ENCODE peak calls at places on chromosome 12, in seven cellular contexts. One of them, this sample, is unnamed.

GRCh38 chr12:126362490-126362889 is 1297.3 kb downstream of the AACS start:
- DNase-seq in trophoblast cell: no peak
- DNase-seq in IMR-90: no peak
- DNase-seq in mesendoderm: no peak
- DNase-seq in mesenchymal stem cell: no peak
- DNase-seq in H1: no peak
- DNase-seq in neuronal stem cell: no peak
- DNase-seq in this sample: no peak

GRCh38 chr12:92624236-92624635 is 78.6 kb upstream of the PLEKHG7 start:
- DNase-seq in IMR-90: peak; percentile 77
- DNase-seq in trophoblast cell: peak; percentile 14
- DNase-seq in mesendoderm: no peak
- DNase-seq in neuronal stem cell: no peak
- DNase-seq in mesenchymal stem cell: peak; percentile 55
- DNase-seq in H1: no peak
- DNase-seq in this sample: no peak

GRCh38 chr12:88444481-88444880 is 135.8 kb downstream of the KITLG start:
- DNase-seq in neuronal stem cell: no peak
- DNase-seq in IMR-90: no peak
- DNase-seq in H1: no peak
- DNase-seq in trophoblast cell: no peak
- DNase-seq in mesendoderm: no peak
- DNase-seq in mesenchymal stem cell: no peak
- DNase-seq in this sample: no peak

GRCh38 chr12:116303076-116303465 is 25.6 kb upstream of the MED13L start:
- DNase-seq in mesendoderm: no peak
- DNase-seq in H1: no peak
- DNase-seq in neuronal stem cell: no peak
- DNase-seq in trophoblast cell: no peak
- DNase-seq in mesenchymal stem cell: no peak
- DNase-seq in IMR-90: no peak
- DNase-seq in this sample: no peak

GRCh38 chr12:124347805-124348658 is 53.1 kb downstream of the RFLNA start:
- DNase-seq in trophoblast cell: no peak
- DNase-seq in H1: no peak
- DNase-seq in mesenchymal stem cell: no peak
- DNase-seq in neuronal stem cell: no peak
- DNase-seq in mesendoderm: no peak
- DNase-seq in IMR-90: no peak
- DNase-seq in this sample: no peak

GRCh38 chr12:90940872-90941499 is 14.0 kb downstream of the CCER1 start:
- DNase-seq in trophoblast cell: no peak
- DNase-seq in H1: no peak
- DNase-seq in mesendoderm: peak; percentile 49
- DNase-seq in neuronal stem cell: peak; percentile 24
- DNase-seq in mesenchymal stem cell: peak; percentile 73
- DNase-seq in IMR-90: peak; percentile 76
- DNase-seq in this sample: no peak

GRCh38 chr12:82873951-82874350 is 187.2 kb downstream of the TMTC2 start:
- DNase-seq in mesendoderm: peak; percentile 76
- DNase-seq in neuronal stem cell: no peak
- DNase-seq in IMR-90: no peak
- DNase-seq in trophoblast cell: no peak
- DNase-seq in mesenchymal stem cell: no peak
- DNase-seq in H1: no peak
- DNase-seq in this sample: no peak

GRCh38 chr12:109301643-109302176 is 7.4 kb downstream of the FOXN4 start:
- DNase-seq in mesendoderm: no peak
- DNase-seq in neuronal stem cell: no peak
- DNase-seq in trophoblast cell: no peak
- DNase-seq in mesenchymal stem cell: no peak
- DNase-seq in IMR-90: no peak
- DNase-seq in H1: no peak
- DNase-seq in this sample: no peak

GRCh38 chr12:132465269-132466190 is 24.4 kb upstream of the FBRSL1 start:
- DNase-seq in mesenchymal stem cell: no peak
- DNase-seq in H1: no peak
- DNase-seq in neuronal stem cell: no peak
- DNase-seq in trophoblast cell: no peak
- DNase-seq in mesendoderm: no peak
- DNase-seq in IMR-90: no peak
- DNase-seq in this sample: no peak

GRCh38 chr12:1205512-1206060 is 214.6 kb downstream of the ERC1 start:
- DNase-seq in mesendoderm: no peak
- DNase-seq in H1: no peak
- DNase-seq in trophoblast cell: no peak
- DNase-seq in mesenchymal stem cell: peak; percentile 58
- DNase-seq in IMR-90: peak; percentile 54
- DNase-seq in neuronal stem cell: no peak
- DNase-seq in this sample: no peak

GRCh38 chr12:16331998-16332397 is 15.4 kb upstream of the MGST1 start:
- DNase-seq in trophoblast cell: no peak
- DNase-seq in H1: no peak
- DNase-seq in mesenchymal stem cell: no peak
- DNase-seq in IMR-90: no peak
- DNase-seq in neuronal stem cell: no peak
- DNase-seq in mesendoderm: no peak
- DNase-seq in this sample: no peak

GRCh38 chr12:111768159-111768895 is 1.6 kb downstream of the ALDH2 start:
- DNase-seq in neuronal stem cell: no peak
- DNase-seq in IMR-90: no peak
- DNase-seq in H1: no peak
- DNase-seq in trophoblast cell: no peak
- DNase-seq in mesenchymal stem cell: no peak
- DNase-seq in mesendoderm: no peak
- DNase-seq in this sample: no peak

GRCh38 chr12:71746983-71747611 is 7.6 kb upstream of the RAB21 start:
- DNase-seq in H1: no peak
- DNase-seq in mesenchymal stem cell: peak; percentile 71
- DNase-seq in mesendoderm: peak; percentile 66
- DNase-seq in trophoblast cell: peak; percentile 46
- DNase-seq in neuronal stem cell: no peak
- DNase-seq in IMR-90: peak; percentile 73
- DNase-seq in this sample: peak; percentile 48

GRCh38 chr12:29200586-29200985 is 51.5 kb downstream of the FAR2 start:
- DNase-seq in IMR-90: no peak
- DNase-seq in neuronal stem cell: no peak
- DNase-seq in mesendoderm: no peak
- DNase-seq in mesenchymal stem cell: no peak
- DNase-seq in H1: no peak
- DNase-seq in trophoblast cell: no peak
- DNase-seq in this sample: no peak

GRCh38 chr12:72098622-72099021 is 160.0 kb downstream of the TPH2 start:
- DNase-seq in IMR-90: peak; percentile 2
- DNase-seq in neuronal stem cell: no peak
- DNase-seq in trophoblast cell: no peak
- DNase-seq in H1: no peak
- DNase-seq in mesenchymal stem cell: no peak
- DNase-seq in mesendoderm: no peak
- DNase-seq in this sample: no peak

GRCh38 chr12:66196806-66197205 is 7.8 kb downstream of the IRAK3 start:
- DNase-seq in neuronal stem cell: no peak
- DNase-seq in mesendoderm: no peak
- DNase-seq in trophoblast cell: no peak
- DNase-seq in IMR-90: no peak
- DNase-seq in H1: no peak
- DNase-seq in mesenchymal stem cell: no peak
- DNase-seq in this sample: no peak

GRCh38 chr12:8742501-8742900 is 44.7 kb downstream of the RIMKLB start:
- DNase-seq in H1: no peak
- DNase-seq in mesendoderm: no peak
- DNase-seq in mesenchymal stem cell: peak; percentile 9
- DNase-seq in trophoblast cell: peak; percentile 74
- DNase-seq in IMR-90: peak; percentile 59
- DNase-seq in neuronal stem cell: no peak
- DNase-seq in this sample: no peak

GRCh38 chr12:126027816-126028215 is 962.6 kb downstream of the AACS start:
- DNase-seq in H1: no peak
- DNase-seq in neuronal stem cell: no peak
- DNase-seq in mesendoderm: no peak
- DNase-seq in trophoblast cell: no peak
- DNase-seq in IMR-90: no peak
- DNase-seq in mesenchymal stem cell: no peak
- DNase-seq in this sample: no peak

GRCh38 chr12:57604454-57605307 is at the start of gene DTX3:
- DNase-seq in mesenchymal stem cell: peak; percentile 36
- DNase-seq in mesendoderm: peak; percentile 53
- DNase-seq in H1: no peak
- DNase-seq in IMR-90: no peak
- DNase-seq in neuronal stem cell: no peak
- DNase-seq in trophoblast cell: no peak
- DNase-seq in this sample: peak; percentile 68

GRCh38 chr12:102631274-102631673 is 150.9 kb upstream of the IGF1 start:
- DNase-seq in trophoblast cell: peak; percentile 21
- DNase-seq in neuronal stem cell: no peak
- DNase-seq in mesendoderm: peak; percentile 30
- DNase-seq in mesenchymal stem cell: peak; percentile 66
- DNase-seq in H1: no peak
- DNase-seq in IMR-90: peak; percentile 82
- DNase-seq in this sample: no peak

GRCh38 chr12:95996034-95996658 is at the start of gene HAL:
- DNase-seq in mesenchymal stem cell: peak; percentile 54
- DNase-seq in H1: no peak
- DNase-seq in trophoblast cell: peak; percentile 60
- DNase-seq in IMR-90: no peak
- DNase-seq in mesendoderm: no peak
- DNase-seq in neuronal stem cell: no peak
- DNase-seq in this sample: no peak

GRCh38 chr12:115163710-115164109 is 479.7 kb upstream of the TBX3 start:
- DNase-seq in mesendoderm: peak; percentile 90
- DNase-seq in mesenchymal stem cell: no peak
- DNase-seq in neuronal stem cell: peak; percentile 59
- DNase-seq in H1: no peak
- DNase-seq in trophoblast cell: no peak
- DNase-seq in IMR-90: no peak
- DNase-seq in this sample: no peak

GRCh38 chr12:14769462-14769836 is 33.8 kb downstream of the WBP11 start:
- DNase-seq in mesenchymal stem cell: peak; percentile 45
- DNase-seq in mesendoderm: peak; percentile 91
- DNase-seq in neuronal stem cell: no peak
- DNase-seq in trophoblast cell: no peak
- DNase-seq in H1: no peak
- DNase-seq in IMR-90: peak; percentile 20
- DNase-seq in this sample: peak; percentile 87

GRCh38 chr12:18864900-18865561 is 127.1 kb downstream of the CAPZA3 start:
- DNase-seq in IMR-90: peak; percentile 73
- DNase-seq in H1: no peak
- DNase-seq in mesenchymal stem cell: peak; percentile 49
- DNase-seq in neuronal stem cell: no peak
- DNase-seq in trophoblast cell: no peak
- DNase-seq in mesendoderm: no peak
- DNase-seq in this sample: no peak

GRCh38 chr12:6792522-6793201 is 3.3 kb downstream of the CD4 start:
- DNase-seq in mesendoderm: no peak
- DNase-seq in H1: no peak
- DNase-seq in trophoblast cell: no peak
- DNase-seq in IMR-90: peak; percentile 13
- DNase-seq in mesenchymal stem cell: peak; percentile 21
- DNase-seq in neuronal stem cell: no peak
- DNase-seq in this sample: no peak

GRCh38 chr12:2637371-2637770 is 157.4 kb upstream of the FKBP4 start:
- DNase-seq in mesenchymal stem cell: no peak
- DNase-seq in H1: no peak
- DNase-seq in neuronal stem cell: no peak
- DNase-seq in mesendoderm: no peak
- DNase-seq in trophoblast cell: no peak
- DNase-seq in IMR-90: no peak
- DNase-seq in this sample: no peak

GRCh38 chr12:131402781-131403396 is 308.0 kb upstream of the SFSWAP start:
- DNase-seq in trophoblast cell: no peak
- DNase-seq in H1: no peak
- DNase-seq in mesendoderm: no peak
- DNase-seq in mesenchymal stem cell: no peak
- DNase-seq in neuronal stem cell: no peak
- DNase-seq in IMR-90: no peak
- DNase-seq in this sample: no peak
- H2BK5ac ChIP-seq in trophoblast cell: no peak overlapping the region
- H2BK5ac ChIP-seq in H1: no peak overlapping the region
- H2BK5ac ChIP-seq in mesendoderm: no peak overlapping the region
- H2BK5ac ChIP-seq in mesenchymal stem cell: no peak overlapping the region
- H2BK5ac ChIP-seq in neuronal stem cell: no peak overlapping the region
- H2BK5ac ChIP-seq in IMR-90: no peak overlapping the region
- H2BK5ac ChIP-seq in this sample: no peak overlapping the region

GRCh38 chr12:51868821-51869489 is 18.9 kb upstream of the ANKRD33 start:
- DNase-seq in IMR-90: no peak
- DNase-seq in neuronal stem cell: no peak
- DNase-seq in H1: no peak
- DNase-seq in mesendoderm: no peak
- DNase-seq in trophoblast cell: no peak
- DNase-seq in mesenchymal stem cell: peak; percentile 26
- DNase-seq in this sample: no peak
- H3K27me3 ChIP-seq in IMR-90: peaks cover 49% of the 10 kb centered on the region
- H3K27me3 ChIP-seq in neuronal stem cell: no peaks in the 10 kb centered on the region
- H3K27me3 ChIP-seq in H1: peaks cover 26% of the 10 kb centered on the region
- H3K27me3 ChIP-seq in mesendoderm: peaks cover 5% of the 10 kb centered on the region
- H3K27me3 ChIP-seq in trophoblast cell: no peaks in the 10 kb centered on the region
- H3K27me3 ChIP-seq in mesenchymal stem cell: peaks cover 66% of the 10 kb centered on the region
- H3K27me3 ChIP-seq in this sample: peaks cover 13% of the 10 kb centered on the region

GRCh38 chr12:33313476-33313875 is 126.1 kb downstream of the SYT10 start:
- DNase-seq in H1: no peak
- DNase-seq in mesendoderm: no peak
- DNase-seq in neuronal stem cell: no peak
- DNase-seq in mesenchymal stem cell: no peak
- DNase-seq in IMR-90: no peak
- DNase-seq in trophoblast cell: peak; percentile 71
- DNase-seq in this sample: no peak
- H2BK5ac ChIP-seq in H1: no peak overlapping the region
- H2BK5ac ChIP-seq in mesendoderm: no peak overlapping the region
- H2BK5ac ChIP-seq in neuronal stem cell: no peak overlapping the region
- H2BK5ac ChIP-seq in mesenchymal stem cell: no peak overlapping the region
- H2BK5ac ChIP-seq in IMR-90: no peak overlapping the region
- H2BK5ac ChIP-seq in trophoblast cell: no peak overlapping the region
- H2BK5ac ChIP-seq in this sample: no peak overlapping the region

DNA sequence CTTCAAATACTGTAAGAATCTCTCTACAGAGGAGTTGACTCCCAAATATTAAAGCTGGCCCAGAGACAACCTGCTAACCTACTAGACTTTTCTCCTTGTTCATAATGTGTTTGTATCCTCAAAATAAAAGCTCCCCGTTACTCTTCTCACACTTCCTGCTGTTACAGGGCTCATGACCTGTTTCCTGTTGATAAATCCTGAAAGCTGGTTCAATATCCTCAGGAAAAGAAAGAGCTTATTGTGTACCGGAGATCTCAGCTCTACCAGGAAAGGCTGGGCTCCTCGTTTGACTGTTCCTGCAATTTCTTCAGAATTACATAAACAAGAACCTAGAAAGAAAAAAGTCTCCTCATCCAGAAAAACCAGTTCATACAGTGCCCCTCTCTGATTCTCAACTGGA is 30.8 kb downstream of the CLEC1A start:
- DNase-seq in IMR-90: no peak
- DNase-seq in mesenchymal stem cell: peak; percentile 23
- DNase-seq in H1: no peak
- DNase-seq in neuronal stem cell: no peak
- DNase-seq in mesendoderm: no peak
- DNase-seq in trophoblast cell: no peak
- DNase-seq in this sample: no peak
- H3K27me3 ChIP-seq in IMR-90: no peaks in the 10 kb centered on the region
- H3K27me3 ChIP-seq in mesenchymal stem cell: no peaks in the 10 kb centered on the region
- H3K27me3 ChIP-seq in H1: no peaks in the 10 kb centered on the region
- H3K27me3 ChIP-seq in neuronal stem cell: no peaks in the 10 kb centered on the region
- H3K27me3 ChIP-seq in mesendoderm: no peaks in the 10 kb centered on the region
- H3K27me3 ChIP-seq in trophoblast cell: no peaks in the 10 kb centered on the region
- H3K27me3 ChIP-seq in this sample: no peaks in the 10 kb centered on the region

GRCh38 chr12:26803552-26803951 is 29.4 kb downstream of the ITPR2 start:
- DNase-seq in IMR-90: peak; percentile 50
- DNase-seq in mesenchymal stem cell: peak; percentile 27
- DNase-seq in trophoblast cell: no peak
- DNase-seq in mesendoderm: no peak
- DNase-seq in neuronal stem cell: no peak
- DNase-seq in H1: no peak
- DNase-seq in this sample: no peak
- H2BK5ac ChIP-seq in IMR-90: no peak overlapping the region
- H2BK5ac ChIP-seq in mesenchymal stem cell: no peak overlapping the region
- H2BK5ac ChIP-seq in trophoblast cell: no peak overlapping the region
- H2BK5ac ChIP-seq in mesendoderm: no peak overlapping the region
- H2BK5ac ChIP-seq in neuronal stem cell: no peak overlapping the region
- H2BK5ac ChIP-seq in H1: no peak overlapping the region
- H2BK5ac ChIP-seq in this sample: no peak overlapping the region

This sample was measured in H9.